ENCODE peak calls at places on chromosomes 12 and 14, in nine cellular contexts. One of them, this sample, is unnamed.

GRCh38 chr14:92328664-92329255 is 5.8 kb downstream of the SLC24A4 start:
- DNase-seq in stimulated activated CD4-positive, alpha-beta T cell treated with anti-CD3 and anti-CD28 coated beads, TNF-alpha, amount 100 ng/mL, for 4 hours: no peak
- DNase-seq in thoracic aorta: no peak
- DNase-seq in DMS153: no peak
- DNase-seq in cardiac fibroblast: no peak
- DNase-seq in amniotic stem cell: no peak
- DNase-seq in iPS DF 6.9: no peak
- DNase-seq in EL: no peak
- DNase-seq in astrocyte of the spinal cord: no peak
- DNase-seq in this sample: no peak

GRCh38 chr12:67689339-67689738 is 40.8 kb downstream of the DYRK2 start:
- DNase-seq in cardiac fibroblast: no peak
- DNase-seq in EL: no peak
- DNase-seq in thoracic aorta: no peak
- DNase-seq in astrocyte of the spinal cord: no peak
- DNase-seq in iPS DF 6.9: no peak
- DNase-seq in DMS153: no peak
- DNase-seq in amniotic stem cell: no peak
- DNase-seq in stimulated activated CD4-positive, alpha-beta T cell treated with anti-CD3 and anti-CD28 coated beads, TNF-alpha, amount 100 ng/mL, for 4 hours: no peak
- DNase-seq in this sample: no peak

GRCh38 chr14:88983755-88984154 is 159.3 kb downstream of the TTC8 start:
- DNase-seq in thoracic aorta: no peak
- DNase-seq in cardiac fibroblast: peak
- DNase-seq in astrocyte of the spinal cord: peak
- DNase-seq in iPS DF 6.9: no peak
- DNase-seq in EL: peak
- DNase-seq in amniotic stem cell: peak
- DNase-seq in DMS153: no peak
- DNase-seq in stimulated activated CD4-positive, alpha-beta T cell treated with anti-CD3 and anti-CD28 coated beads, TNF-alpha, amount 100 ng/mL, for 4 hours: no peak
- DNase-seq in this sample: no peak

GRCh38 chr12:104358353-104359003 is 54.9 kb downstream of the EID3 start:
- DNase-seq in iPS DF 6.9: no peak
- DNase-seq in EL: peak
- DNase-seq in astrocyte of the spinal cord: peak
- DNase-seq in thoracic aorta: peak
- DNase-seq in stimulated activated CD4-positive, alpha-beta T cell treated with anti-CD3 and anti-CD28 coated beads, TNF-alpha, amount 100 ng/mL, for 4 hours: peak
- DNase-seq in amniotic stem cell: no peak
- DNase-seq in cardiac fibroblast: peak
- DNase-seq in DMS153: no peak
- DNase-seq in this sample: no peak

GRCh38 chr14:37655418-37655817 is 60.0 kb downstream of the TTC6 start:
- DNase-seq in astrocyte of the spinal cord: peak
- DNase-seq in stimulated activated CD4-positive, alpha-beta T cell treated with anti-CD3 and anti-CD28 coated beads, TNF-alpha, amount 100 ng/mL, for 4 hours: no peak
- DNase-seq in thoracic aorta: no peak
- DNase-seq in DMS153: no peak
- DNase-seq in cardiac fibroblast: peak
- DNase-seq in iPS DF 6.9: no peak
- DNase-seq in amniotic stem cell: no peak
- DNase-seq in EL: no peak
- DNase-seq in this sample: no peak

GRCh38 chr14:100591453-100592371 is 4.5 kb upstream of the BEGAIN start:
- DNase-seq in EL: no peak
- DNase-seq in stimulated activated CD4-positive, alpha-beta T cell treated with anti-CD3 and anti-CD28 coated beads, TNF-alpha, amount 100 ng/mL, for 4 hours: no peak
- DNase-seq in thoracic aorta: no peak
- DNase-seq in iPS DF 6.9: no peak
- DNase-seq in amniotic stem cell: no peak
- DNase-seq in cardiac fibroblast: no peak
- DNase-seq in astrocyte of the spinal cord: no peak
- DNase-seq in DMS153: no peak
- DNase-seq in this sample: no peak

GRCh38 chr14:34782031-34782430 is 67.6 kb upstream of the CFL2 start:
- DNase-seq in thoracic aorta: no peak
- DNase-seq in stimulated activated CD4-positive, alpha-beta T cell treated with anti-CD3 and anti-CD28 coated beads, TNF-alpha, amount 100 ng/mL, for 4 hours: no peak
- DNase-seq in cardiac fibroblast: peak
- DNase-seq in amniotic stem cell: no peak
- DNase-seq in iPS DF 6.9: no peak
- DNase-seq in EL: peak
- DNase-seq in astrocyte of the spinal cord: no peak
- DNase-seq in DMS153: no peak
- DNase-seq in this sample: no peak

GRCh38 chr14:85534914-85535313 is 5.0 kb downstream of the FLRT2 start:
- DNase-seq in cardiac fibroblast: peak
- DNase-seq in iPS DF 6.9: no peak
- DNase-seq in amniotic stem cell: no peak
- DNase-seq in stimulated activated CD4-positive, alpha-beta T cell treated with anti-CD3 and anti-CD28 coated beads, TNF-alpha, amount 100 ng/mL, for 4 hours: no peak
- DNase-seq in astrocyte of the spinal cord: no peak
- DNase-seq in thoracic aorta: no peak
- DNase-seq in EL: peak
- DNase-seq in DMS153: no peak
- DNase-seq in this sample: no peak

GRCh38 chr12:57896437-57897201 is 44.7 kb upstream of the ATP23 start:
- DNase-seq in amniotic stem cell: no peak
- DNase-seq in DMS153: peak
- DNase-seq in iPS DF 6.9: no peak
- DNase-seq in astrocyte of the spinal cord: peak
- DNase-seq in stimulated activated CD4-positive, alpha-beta T cell treated with anti-CD3 and anti-CD28 coated beads, TNF-alpha, amount 100 ng/mL, for 4 hours: no peak
- DNase-seq in EL: peak
- DNase-seq in cardiac fibroblast: peak
- DNase-seq in thoracic aorta: no peak
- DNase-seq in this sample: peak

GRCh38 chr12:104615048-104615561 is 158.4 kb downstream of the CHST11 start:
- DNase-seq in cardiac fibroblast: no peak
- DNase-seq in astrocyte of the spinal cord: no peak
- DNase-seq in thoracic aorta: no peak
- DNase-seq in amniotic stem cell: no peak
- DNase-seq in DMS153: no peak
- DNase-seq in stimulated activated CD4-positive, alpha-beta T cell treated with anti-CD3 and anti-CD28 coated beads, TNF-alpha, amount 100 ng/mL, for 4 hours: no peak
- DNase-seq in iPS DF 6.9: no peak
- DNase-seq in EL: no peak
- DNase-seq in this sample: no peak

GRCh38 chr14:90446405-90446804 is 49.6 kb downstream of the CALM1 start:
- DNase-seq in iPS DF 6.9: no peak
- DNase-seq in thoracic aorta: no peak
- DNase-seq in amniotic stem cell: no peak
- DNase-seq in cardiac fibroblast: no peak
- DNase-seq in astrocyte of the spinal cord: no peak
- DNase-seq in DMS153: no peak
- DNase-seq in EL: no peak
- DNase-seq in stimulated activated CD4-positive, alpha-beta T cell treated with anti-CD3 and anti-CD28 coated beads, TNF-alpha, amount 100 ng/mL, for 4 hours: no peak
- DNase-seq in this sample: no peak

GRCh38 chr12:19316420-19316819 is 122.9 kb upstream of the AEBP2 start:
- DNase-seq in iPS DF 6.9: no peak
- DNase-seq in EL: peak
- DNase-seq in amniotic stem cell: no peak
- DNase-seq in thoracic aorta: no peak
- DNase-seq in stimulated activated CD4-positive, alpha-beta T cell treated with anti-CD3 and anti-CD28 coated beads, TNF-alpha, amount 100 ng/mL, for 4 hours: no peak
- DNase-seq in astrocyte of the spinal cord: peak
- DNase-seq in DMS153: no peak
- DNase-seq in cardiac fibroblast: peak
- DNase-seq in this sample: no peak

GRCh38 chr12:81520064-81520945 is 238.8 kb downstream of the PPFIA2 start:
- DNase-seq in EL: no peak
- DNase-seq in astrocyte of the spinal cord: no peak
- DNase-seq in amniotic stem cell: no peak
- DNase-seq in stimulated activated CD4-positive, alpha-beta T cell treated with anti-CD3 and anti-CD28 coated beads, TNF-alpha, amount 100 ng/mL, for 4 hours: no peak
- DNase-seq in cardiac fibroblast: peak
- DNase-seq in thoracic aorta: no peak
- DNase-seq in iPS DF 6.9: no peak
- DNase-seq in DMS153: no peak
- DNase-seq in this sample: no peak

GRCh38 chr12:6540181-6540877 is 6.0 kb downstream of the GAPDH start:
- DNase-seq in DMS153: peak
- DNase-seq in amniotic stem cell: peak
- DNase-seq in iPS DF 6.9: no peak
- DNase-seq in stimulated activated CD4-positive, alpha-beta T cell treated with anti-CD3 and anti-CD28 coated beads, TNF-alpha, amount 100 ng/mL, for 4 hours: no peak
- DNase-seq in astrocyte of the spinal cord: peak
- DNase-seq in cardiac fibroblast: peak
- DNase-seq in thoracic aorta: peak
- DNase-seq in EL: peak
- DNase-seq in this sample: peak

GRCh38 chr14:71328183-71328582 is 420.9 kb downstream of the PCNX1 start:
- DNase-seq in thoracic aorta: no peak
- DNase-seq in amniotic stem cell: no peak
- DNase-seq in EL: no peak
- DNase-seq in astrocyte of the spinal cord: no peak
- DNase-seq in cardiac fibroblast: no peak
- DNase-seq in iPS DF 6.9: no peak
- DNase-seq in DMS153: no peak
- DNase-seq in stimulated activated CD4-positive, alpha-beta T cell treated with anti-CD3 and anti-CD28 coated beads, TNF-alpha, amount 100 ng/mL, for 4 hours: no peak
- DNase-seq in this sample: no peak

GRCh38 chr12:5498081-5498480 is 66.2 kb downstream of the NTF3 start:
- DNase-seq in astrocyte of the spinal cord: no peak
- DNase-seq in thoracic aorta: no peak
- DNase-seq in amniotic stem cell: no peak
- DNase-seq in EL: peak
- DNase-seq in DMS153: no peak
- DNase-seq in stimulated activated CD4-positive, alpha-beta T cell treated with anti-CD3 and anti-CD28 coated beads, TNF-alpha, amount 100 ng/mL, for 4 hours: no peak
- DNase-seq in cardiac fibroblast: no peak
- DNase-seq in iPS DF 6.9: no peak
- DNase-seq in this sample: no peak

GRCh38 chr12:27176765-27177164 is 67.3 kb upstream of the STK38L start:
- DNase-seq in thoracic aorta: no peak
- DNase-seq in amniotic stem cell: no peak
- DNase-seq in iPS DF 6.9: no peak
- DNase-seq in astrocyte of the spinal cord: peak
- DNase-seq in stimulated activated CD4-positive, alpha-beta T cell treated with anti-CD3 and anti-CD28 coated beads, TNF-alpha, amount 100 ng/mL, for 4 hours: no peak
- DNase-seq in cardiac fibroblast: peak
- DNase-seq in EL: peak
- DNase-seq in DMS153: no peak
- DNase-seq in this sample: no peak

GRCh38 chr12:15629108-15629507 is 160.1 kb downstream of the EPS8 start:
- DNase-seq in stimulated activated CD4-positive, alpha-beta T cell treated with anti-CD3 and anti-CD28 coated beads, TNF-alpha, amount 100 ng/mL, for 4 hours: no peak
- DNase-seq in DMS153: no peak
- DNase-seq in cardiac fibroblast: peak
- DNase-seq in EL: peak
- DNase-seq in amniotic stem cell: no peak
- DNase-seq in iPS DF 6.9: no peak
- DNase-seq in thoracic aorta: peak
- DNase-seq in astrocyte of the spinal cord: peak
- DNase-seq in this sample: no peak

GRCh38 chr12:47774664-47775063 is 1.6 kb downstream of the SLC48A1 start:
- DNase-seq in DMS153: no peak
- DNase-seq in thoracic aorta: no peak
- DNase-seq in stimulated activated CD4-positive, alpha-beta T cell treated with anti-CD3 and anti-CD28 coated beads, TNF-alpha, amount 100 ng/mL, for 4 hours: no peak
- DNase-seq in cardiac fibroblast: no peak
- DNase-seq in EL: no peak
- DNase-seq in astrocyte of the spinal cord: no peak
- DNase-seq in iPS DF 6.9: no peak
- DNase-seq in amniotic stem cell: no peak
- DNase-seq in this sample: no peak

GRCh38 chr12:70393787-70394519 is 27.9 kb downstream of the KCNMB4 start:
- DNase-seq in astrocyte of the spinal cord: peak
- DNase-seq in DMS153: no peak
- DNase-seq in cardiac fibroblast: peak
- DNase-seq in EL: peak
- DNase-seq in thoracic aorta: no peak
- DNase-seq in amniotic stem cell: peak
- DNase-seq in iPS DF 6.9: no peak
- DNase-seq in stimulated activated CD4-positive, alpha-beta T cell treated with anti-CD3 and anti-CD28 coated beads, TNF-alpha, amount 100 ng/mL, for 4 hours: no peak
- DNase-seq in this sample: no peak

GRCh38 chr14:94887591-94887990 is 117.7 kb upstream of the GSC start:
- DNase-seq in amniotic stem cell: no peak
- DNase-seq in EL: no peak
- DNase-seq in thoracic aorta: no peak
- DNase-seq in DMS153: no peak
- DNase-seq in cardiac fibroblast: no peak
- DNase-seq in astrocyte of the spinal cord: no peak
- DNase-seq in stimulated activated CD4-positive, alpha-beta T cell treated with anti-CD3 and anti-CD28 coated beads, TNF-alpha, amount 100 ng/mL, for 4 hours: no peak
- DNase-seq in iPS DF 6.9: no peak
- DNase-seq in this sample: no peak

GRCh38 chr12:31317471-31318397 is 8.2 kb downstream of the SINHCAF start:
- DNase-seq in astrocyte of the spinal cord: peak
- DNase-seq in amniotic stem cell: no peak
- DNase-seq in cardiac fibroblast: peak
- DNase-seq in EL: peak
- DNase-seq in stimulated activated CD4-positive, alpha-beta T cell treated with anti-CD3 and anti-CD28 coated beads, TNF-alpha, amount 100 ng/mL, for 4 hours: no peak
- DNase-seq in thoracic aorta: no peak
- DNase-seq in iPS DF 6.9: no peak
- DNase-seq in DMS153: no peak
- DNase-seq in this sample: no peak

GRCh38 chr14:52086755-52087154 is 17.9 kb upstream of the NID2 start:
- DNase-seq in stimulated activated CD4-positive, alpha-beta T cell treated with anti-CD3 and anti-CD28 coated beads, TNF-alpha, amount 100 ng/mL, for 4 hours: no peak
- DNase-seq in iPS DF 6.9: no peak
- DNase-seq in amniotic stem cell: no peak
- DNase-seq in astrocyte of the spinal cord: no peak
- DNase-seq in DMS153: no peak
- DNase-seq in cardiac fibroblast: no peak
- DNase-seq in EL: no peak
- DNase-seq in thoracic aorta: no peak
- DNase-seq in this sample: no peak